ENCODE peak calls at places on chromosome 2, in ten cellular contexts. T, X, A, G, O, V, E, Q, K and B are unnamed samples.
A peak's percentile ranks its signal among the peaks of the same experiment; 100 is the strongest.

GRCh38 chr2:20781656-20782265 is 41.1 kb downstream of the LDAH start:
- DNase-seq in T (peak; percentile 46), X (no peak), A (no peak), G (peak; percentile 11), O (no peak), V (peak; percentile 10), E (peak; percentile 61), Q (no peak), K (peak; percentile 7), B (no peak)

GRCh38 chr2:43212931-43213330 is 13.5 kb downstream of the ZFP36L2 start:
- DNase-seq in T (no peak), X (no peak), A (peak; percentile 60), G (no peak), O (peak; percentile 66), V (no peak), E (no peak), Q (no peak), K (no peak), B (no peak)

GRCh38 chr2:42853571-42854206 is 61.3 kb upstream of the HAAO start:
- DNase-seq in T (no peak), X (no peak), A (no peak), G (no peak), O (no peak), V (no peak), E (no peak), Q (no peak), K (no peak), B (no peak)

GRCh38 chr2:235978022-235978421 is 190.2 kb downstream of the GBX2 start:
- DNase-seq in T (no peak), X (no peak), A (no peak), G (no peak), O (no peak), V (no peak), E (no peak), Q (no peak), K (no peak), B (no peak)

GRCh38 chr2:191625016-191625415 is 52.9 kb upstream of the NABP1 start:
- DNase-seq in T (peak; percentile 38), X (peak; percentile 39), A (no peak), G (peak; percentile 26), O (no peak), V (no peak), E (peak; percentile 86), Q (no peak), K (no peak), B (peak; percentile 37)

GRCh38 chr2:68744517-68744916 is 9.9 kb downstream of the ARHGAP25 start:
- DNase-seq in T (peak; percentile 8), X (no peak), A (no peak), G (no peak), O (no peak), V (peak; percentile 0), E (no peak), Q (no peak), K (no peak), B (no peak)

GRCh38 chr2:57877811-57878572 is 168.6 kb upstream of the VRK2 start:
- DNase-seq in T (no peak), X (no peak), A (no peak), G (no peak), O (no peak), V (no peak), E (no peak), Q (no peak), K (no peak), B (no peak)

GRCh38 chr2:159285929-159286708 is at the start of gene WDSUB1:
- DNase-seq in T (peak; percentile 81), X (peak; percentile 50), A (peak; percentile 69), G (peak; percentile 56), O (peak; percentile 59), V (peak; percentile 73), E (peak; percentile 73), Q (no peak), K (peak; percentile 71), B (no peak)

GRCh38 chr2:240297553-240298315 is 137.7 kb upstream of the GPC1 start:
- DNase-seq in T (no peak), X (no peak), A (no peak), G (no peak), O (no peak), V (no peak), E (no peak), Q (no peak), K (no peak), B (no peak)

GRCh38 chr2:76692896-76693295 is 829.3 kb downstream of the LRRTM4 start:
- DNase-seq in T (no peak), X (no peak), A (no peak), G (no peak), O (no peak), V (no peak), E (no peak), Q (no peak), K (no peak), B (no peak)

GRCh38 chr2:30445266-30445821 is 1.7 kb upstream of the LCLAT1 start:
- DNase-seq in T (no peak), X (no peak), A (no peak), G (no peak), O (no peak), V (no peak), E (no peak), Q (no peak), K (no peak), B (no peak)

GRCh38 chr2:168169097-168169745 is 78.2 kb downstream of the STK39 start:
- DNase-seq in T (peak; percentile 69), X (no peak), A (no peak), G (no peak), O (no peak), V (no peak), E (peak; percentile 51), Q (no peak), K (peak; percentile 92), B (no peak)

GRCh38 chr2:173441222-173441621 is 86.5 kb downstream of the CDCA7 start:
- DNase-seq in T (peak; percentile 46), X (no peak), A (no peak), G (peak; percentile 6), O (no peak), V (no peak), E (peak; percentile 30), Q (no peak), K (peak; percentile 17), B (no peak)

GRCh38 chr2:72548081-72548764 is 277.6 kb downstream of the EXOC6B start:
- DNase-seq in T (no peak), X (no peak), A (no peak), G (no peak), O (no peak), V (no peak), E (no peak), Q (no peak), K (no peak), B (no peak)

GRCh38 chr2:188884051-188884450 is 90.1 kb upstream of the COL3A1 start:
- DNase-seq in T (peak; percentile 84), X (no peak), A (no peak), G (peak; percentile 47), O (no peak), V (no peak), E (peak; percentile 65), Q (no peak), K (peak; percentile 88), B (no peak)
- H3K4me3 ChIP-seq in T (no peak overlapping the region), X (no peak overlapping the region), A (no peak overlapping the region), G (no peak overlapping the region), O (no peak overlapping the region), V (no peak overlapping the region), E (no peak overlapping the region), Q (no peak overlapping the region), K (no peak overlapping the region), B (no peak overlapping the region)

DNA sequence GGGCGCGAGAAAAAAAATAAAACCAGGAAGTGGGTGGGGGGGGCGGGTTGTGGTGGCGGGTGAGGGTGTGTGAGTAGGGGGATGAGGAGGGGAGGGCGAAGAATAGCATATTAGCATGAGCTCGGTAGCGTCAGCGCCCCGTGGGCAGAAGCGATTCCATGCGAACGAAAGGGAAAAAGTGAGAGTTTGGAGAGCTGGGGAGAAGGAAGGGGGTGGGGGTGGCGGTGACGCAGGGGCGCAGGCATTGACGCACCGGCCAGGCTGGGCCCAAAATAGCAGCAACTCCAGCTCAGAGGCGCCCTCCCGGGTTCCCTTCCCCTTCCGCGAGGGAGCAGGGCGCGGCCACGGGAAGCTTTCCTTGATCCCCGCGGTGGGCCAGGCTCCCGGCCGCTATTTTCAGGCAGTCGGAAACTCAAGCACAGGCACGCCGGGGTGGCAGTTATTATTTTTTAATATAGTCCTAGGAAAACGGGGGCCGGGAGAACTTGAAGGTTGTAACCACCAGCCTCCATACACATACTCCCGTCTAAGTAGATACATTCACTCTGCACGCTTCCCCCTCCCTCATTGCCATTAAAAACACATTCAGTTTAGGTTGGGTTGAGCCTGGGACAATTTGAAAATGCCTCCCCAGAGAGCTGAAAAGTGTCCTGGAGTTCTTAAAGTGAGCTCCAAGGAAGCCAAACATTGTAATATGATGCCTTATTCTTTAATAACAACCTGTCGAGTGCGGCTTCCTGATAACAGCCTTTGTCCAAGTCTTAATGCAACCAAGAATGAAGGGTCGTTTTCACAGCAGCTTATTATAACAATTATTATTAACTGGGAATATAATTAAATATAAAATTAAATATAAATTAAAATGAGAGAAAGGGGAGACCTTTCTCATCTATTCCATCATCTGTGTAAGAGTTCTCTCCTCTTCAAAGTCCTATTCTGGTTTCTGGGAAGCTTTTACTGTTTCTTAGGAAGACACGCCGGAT is 2.3 kb upstream of the NR4A2 start:
- DNase-seq in T (peak; percentile 97), X (no peak), A (peak; percentile 97), G (peak; percentile 92), O (peak; percentile 97), V (peak; percentile 92), E (peak; percentile 90), Q (peak; percentile 79), K (peak; percentile 94), B (no peak)
- TF ChIP-seq CTCF in T (no peak), X (peak; percentile 1), A (peak; percentile 49), G (peak; percentile 39), O (peak; percentile 13), V (no peak), E (peak; percentile 34), Q (no peak), K (peak; percentile 37), B (peak; percentile 11)

DNA sequence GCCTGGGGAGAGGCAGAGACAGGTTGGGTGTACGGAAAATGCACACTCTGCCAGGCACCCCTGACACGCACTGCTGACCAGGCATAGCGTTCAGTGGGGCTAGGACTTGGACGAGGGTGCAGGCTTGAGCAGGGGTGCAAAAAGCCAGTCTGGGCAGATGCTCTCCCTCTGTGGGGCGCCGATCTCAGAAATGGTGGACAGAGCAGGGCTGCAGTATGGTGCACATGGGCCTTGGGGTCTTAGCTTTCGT is 1.0 kb upstream of the ARHGEF4 start:
- DNase-seq in T (no peak), X (no peak), A (no peak), G (no peak), O (no peak), V (no peak), E (no peak), Q (no peak), K (no peak), B (no peak)
- H3K4me3 ChIP-seq in T (no peak overlapping the region), X (no peak overlapping the region), A (no peak overlapping the region), G (no peak overlapping the region), O (no peak overlapping the region), V (no peak overlapping the region), E (no peak overlapping the region), Q (no peak overlapping the region), K (no peak overlapping the region), B (no peak overlapping the region)

DNA sequence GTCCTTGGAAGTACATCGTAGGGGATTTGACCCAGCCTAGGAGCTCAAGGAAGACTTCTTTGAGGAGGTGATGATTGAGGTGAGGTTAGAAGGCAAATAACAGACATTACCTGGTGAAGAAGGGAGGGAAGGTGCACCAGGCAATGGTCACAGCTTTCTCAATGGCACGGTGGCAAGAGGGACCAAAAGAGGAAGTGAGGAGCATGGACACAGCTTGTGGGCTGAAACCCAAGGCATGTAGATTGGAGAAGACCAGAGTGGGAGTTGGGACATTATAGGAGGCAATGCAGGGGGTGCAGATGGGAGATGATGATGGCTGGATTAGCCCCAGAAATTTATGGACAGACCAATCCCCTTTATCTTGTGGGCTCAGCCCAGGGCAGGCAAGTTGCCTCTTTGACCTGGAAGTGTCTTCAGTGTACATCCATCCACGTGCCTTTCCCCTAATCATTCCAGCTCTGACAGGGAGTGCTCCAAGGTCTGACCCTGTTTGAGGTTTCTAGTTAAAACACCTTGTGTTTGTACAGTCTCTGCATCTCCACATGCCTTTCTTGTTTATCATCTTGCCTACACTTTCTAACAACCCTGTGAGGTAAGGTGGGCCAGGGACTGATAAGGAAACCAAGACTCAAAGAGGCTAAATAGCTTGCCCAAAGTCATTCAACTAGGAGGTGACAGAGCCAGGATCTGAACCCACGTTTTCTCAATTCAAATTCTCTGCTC is 59.1 kb downstream of the NRP2 start:
- DNase-seq in T (no peak), X (no peak), A (no peak), G (no peak), O (no peak), V (no peak), E (no peak), Q (no peak), K (no peak), B (no peak)
- TF ChIP-seq CTCF in T (no peak), X (no peak), A (no peak), G (no peak), O (no peak), V (no peak), E (no peak), Q (no peak), K (no peak), B (no peak)